ENCODE peak calls at places on chromosomes 16 and 17, in ten cellular contexts. One of them, this sample, is unnamed.

GRCh38 chr17:43822566-43823190 is 10.3 kb downstream of the MPP3 start:
- DNase-seq in uterus: no peak
- DNase-seq in colonic mucosa: no peak
- DNase-seq in heart right ventricle: no peak
- DNase-seq in stomach: no peak
- DNase-seq in neural progenitor cell: no peak
- DNase-seq in cardiac muscle cell: no peak
- DNase-seq in CD4-positive, CD25-positive, alpha-beta regulatory T cell: no peak
- DNase-seq in thoracic aorta: no peak
- DNase-seq in tibial nerve: no peak
- DNase-seq in this sample: no peak

GRCh38 chr16:2426941-2427361 is 2.3 kb upstream of the CCNF start:
- DNase-seq in CD4-positive, CD25-positive, alpha-beta regulatory T cell: no peak
- DNase-seq in stomach: no peak
- DNase-seq in cardiac muscle cell: no peak
- DNase-seq in colonic mucosa: no peak
- DNase-seq in neural progenitor cell: no peak
- DNase-seq in heart right ventricle: no peak
- DNase-seq in thoracic aorta: no peak
- DNase-seq in tibial nerve: no peak
- DNase-seq in uterus: no peak
- DNase-seq in this sample: no peak

GRCh38 chr17:17681187-17681743 is at the start of gene RAI1:
- DNase-seq in CD4-positive, CD25-positive, alpha-beta regulatory T cell: peak; percentile 72
- DNase-seq in stomach: peak; percentile 81
- DNase-seq in uterus: peak; percentile 75
- DNase-seq in neural progenitor cell: peak; percentile 90
- DNase-seq in thoracic aorta: no peak
- DNase-seq in tibial nerve: peak; percentile 44
- DNase-seq in colonic mucosa: peak; percentile 72
- DNase-seq in cardiac muscle cell: peak; percentile 91
- DNase-seq in heart right ventricle: peak; percentile 81
- DNase-seq in this sample: peak; percentile 75

GRCh38 chr17:82772026-82772425 is 20.2 kb downstream of the TBCD start:
- DNase-seq in cardiac muscle cell: no peak
- DNase-seq in neural progenitor cell: no peak
- DNase-seq in thoracic aorta: no peak
- DNase-seq in heart right ventricle: no peak
- DNase-seq in tibial nerve: no peak
- DNase-seq in CD4-positive, CD25-positive, alpha-beta regulatory T cell: peak; percentile 60
- DNase-seq in stomach: peak; percentile 77
- DNase-seq in colonic mucosa: peak; percentile 71
- DNase-seq in uterus: no peak
- DNase-seq in this sample: peak; percentile 62

GRCh38 chr16:70481929-70482536 is 27.6 kb downstream of the FCSK start:
- DNase-seq in stomach: no peak
- DNase-seq in CD4-positive, CD25-positive, alpha-beta regulatory T cell: no peak
- DNase-seq in tibial nerve: no peak
- DNase-seq in heart right ventricle: no peak
- DNase-seq in thoracic aorta: no peak
- DNase-seq in neural progenitor cell: no peak
- DNase-seq in colonic mucosa: no peak
- DNase-seq in cardiac muscle cell: no peak
- DNase-seq in uterus: no peak
- DNase-seq in this sample: no peak

GRCh38 chr16:58393138-58393504 is 850 bp downstream of the GINS3 start:
- DNase-seq in neural progenitor cell: peak; percentile 23
- DNase-seq in uterus: no peak
- DNase-seq in heart right ventricle: no peak
- DNase-seq in tibial nerve: no peak
- DNase-seq in colonic mucosa: no peak
- DNase-seq in thoracic aorta: no peak
- DNase-seq in CD4-positive, CD25-positive, alpha-beta regulatory T cell: no peak
- DNase-seq in stomach: no peak
- DNase-seq in cardiac muscle cell: no peak
- DNase-seq in this sample: no peak

GRCh38 chr16:89312598-89313299 is 95.2 kb downstream of the ZNF778 start:
- DNase-seq in cardiac muscle cell: no peak
- DNase-seq in colonic mucosa: no peak
- DNase-seq in heart right ventricle: no peak
- DNase-seq in stomach: no peak
- DNase-seq in thoracic aorta: no peak
- DNase-seq in CD4-positive, CD25-positive, alpha-beta regulatory T cell: no peak
- DNase-seq in tibial nerve: no peak
- DNase-seq in neural progenitor cell: no peak
- DNase-seq in uterus: no peak
- DNase-seq in this sample: no peak

GRCh38 chr16:89913408-89914387 is 5.0 kb upstream of the MC1R start:
- DNase-seq in stomach: no peak
- DNase-seq in heart right ventricle: no peak
- DNase-seq in thoracic aorta: no peak
- DNase-seq in CD4-positive, CD25-positive, alpha-beta regulatory T cell: no peak
- DNase-seq in neural progenitor cell: no peak
- DNase-seq in uterus: no peak
- DNase-seq in tibial nerve: no peak
- DNase-seq in cardiac muscle cell: no peak
- DNase-seq in colonic mucosa: no peak
- DNase-seq in this sample: no peak

GRCh38 chr16:85759631-85760419 is 8.9 kb upstream of the C16orf74 start:
- DNase-seq in neural progenitor cell: no peak
- DNase-seq in tibial nerve: no peak
- DNase-seq in CD4-positive, CD25-positive, alpha-beta regulatory T cell: peak; percentile 31
- DNase-seq in cardiac muscle cell: no peak
- DNase-seq in colonic mucosa: no peak
- DNase-seq in stomach: peak; percentile 67
- DNase-seq in uterus: no peak
- DNase-seq in heart right ventricle: no peak
- DNase-seq in thoracic aorta: no peak
- DNase-seq in this sample: peak; percentile 64

GRCh38 chr16:85755929-85756768 is 5.3 kb upstream of the C16orf74 start:
- DNase-seq in CD4-positive, CD25-positive, alpha-beta regulatory T cell: no peak
- DNase-seq in uterus: no peak
- DNase-seq in thoracic aorta: no peak
- DNase-seq in tibial nerve: no peak
- DNase-seq in cardiac muscle cell: no peak
- DNase-seq in heart right ventricle: no peak
- DNase-seq in colonic mucosa: no peak
- DNase-seq in stomach: no peak
- DNase-seq in neural progenitor cell: no peak
- DNase-seq in this sample: no peak

GRCh38 chr16:85761866-85762265 is 11.0 kb upstream of the C16orf74 start:
- DNase-seq in uterus: no peak
- DNase-seq in colonic mucosa: no peak
- DNase-seq in stomach: no peak
- DNase-seq in CD4-positive, CD25-positive, alpha-beta regulatory T cell: no peak
- DNase-seq in tibial nerve: no peak
- DNase-seq in cardiac muscle cell: no peak
- DNase-seq in thoracic aorta: no peak
- DNase-seq in heart right ventricle: no peak
- DNase-seq in neural progenitor cell: no peak
- DNase-seq in this sample: no peak

GRCh38 chr16:85757341-85757822 is 6.5 kb upstream of the C16orf74 start:
- DNase-seq in CD4-positive, CD25-positive, alpha-beta regulatory T cell: no peak
- DNase-seq in heart right ventricle: no peak
- DNase-seq in thoracic aorta: no peak
- DNase-seq in uterus: no peak
- DNase-seq in neural progenitor cell: no peak
- DNase-seq in stomach: no peak
- DNase-seq in tibial nerve: no peak
- DNase-seq in colonic mucosa: no peak
- DNase-seq in cardiac muscle cell: no peak
- DNase-seq in this sample: no peak

DNA sequence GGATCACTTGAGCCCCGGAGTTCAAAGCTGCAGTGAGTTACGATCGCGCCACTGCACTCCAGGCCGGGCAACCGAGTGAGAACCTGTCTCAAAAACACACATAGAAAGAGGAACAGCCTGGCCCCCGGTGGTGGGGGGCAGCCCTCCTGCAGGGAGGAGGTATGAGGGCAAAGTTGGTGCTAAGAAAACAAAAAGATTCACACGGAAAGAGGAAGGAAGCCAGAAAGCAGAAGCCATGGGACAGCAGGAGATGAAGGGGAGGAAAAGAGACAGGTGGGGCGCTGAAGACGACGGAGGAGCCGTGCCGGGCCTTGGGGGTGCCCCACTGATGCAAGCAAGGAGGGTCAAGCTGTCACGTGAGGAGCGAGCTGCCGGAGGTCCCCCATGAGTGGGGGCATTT is 8.2 kb upstream of the C16orf74 start:
- DNase-seq in neural progenitor cell: no peak
- DNase-seq in stomach: no peak
- DNase-seq in tibial nerve: no peak
- DNase-seq in cardiac muscle cell: no peak
- DNase-seq in colonic mucosa: no peak
- DNase-seq in CD4-positive, CD25-positive, alpha-beta regulatory T cell: no peak
- DNase-seq in heart right ventricle: no peak
- DNase-seq in uterus: no peak
- DNase-seq in thoracic aorta: no peak
- DNase-seq in this sample: no peak
- H3K9me3 ChIP-seq in neural progenitor cell: no peaks in the 10 kb centered on the region
- H3K9me3 ChIP-seq in stomach: no peaks in the 10 kb centered on the region
- H3K9me3 ChIP-seq in tibial nerve: no peaks in the 10 kb centered on the region
- H3K9me3 ChIP-seq in cardiac muscle cell: no peaks in the 10 kb centered on the region
- H3K9me3 ChIP-seq in colonic mucosa: no peaks in the 10 kb centered on the region
- H3K9me3 ChIP-seq in CD4-positive, CD25-positive, alpha-beta regulatory T cell: no peaks in the 10 kb centered on the region
- H3K9me3 ChIP-seq in heart right ventricle: no peaks in the 10 kb centered on the region
- H3K9me3 ChIP-seq in uterus: no peaks in the 10 kb centered on the region
- H3K9me3 ChIP-seq in thoracic aorta: no peaks in the 10 kb centered on the region
- H3K9me3 ChIP-seq in this sample: no peaks in the 10 kb centered on the region

GRCh38 chr16:85027968-85028637 is 508 bp downstream of the KIAA0513 start:
- DNase-seq in heart right ventricle: no peak
- DNase-seq in CD4-positive, CD25-positive, alpha-beta regulatory T cell: peak; percentile 16
- DNase-seq in stomach: no peak
- DNase-seq in cardiac muscle cell: no peak
- DNase-seq in tibial nerve: no peak
- DNase-seq in uterus: peak; percentile 42
- DNase-seq in neural progenitor cell: peak; percentile 73
- DNase-seq in colonic mucosa: peak; percentile 49
- DNase-seq in thoracic aorta: no peak
- DNase-seq in this sample: peak; percentile 76

GRCh38 chr16:85029981-85030381 is 2.4 kb downstream of the KIAA0513 start:
- DNase-seq in stomach: no peak
- DNase-seq in uterus: peak; percentile 52
- DNase-seq in thoracic aorta: no peak
- DNase-seq in neural progenitor cell: no peak
- DNase-seq in cardiac muscle cell: no peak
- DNase-seq in tibial nerve: no peak
- DNase-seq in CD4-positive, CD25-positive, alpha-beta regulatory T cell: no peak
- DNase-seq in heart right ventricle: no peak
- DNase-seq in colonic mucosa: no peak
- DNase-seq in this sample: no peak

GRCh38 chr16:85029413-85029794 is 1.8 kb downstream of the KIAA0513 start:
- DNase-seq in heart right ventricle: no peak
- DNase-seq in tibial nerve: no peak
- DNase-seq in CD4-positive, CD25-positive, alpha-beta regulatory T cell: peak; percentile 80
- DNase-seq in thoracic aorta: no peak
- DNase-seq in uterus: peak; percentile 73
- DNase-seq in colonic mucosa: no peak
- DNase-seq in stomach: no peak
- DNase-seq in neural progenitor cell: no peak
- DNase-seq in cardiac muscle cell: no peak
- DNase-seq in this sample: peak; percentile 41

GRCh38 chr16:85027349-85027967 is at the start of gene KIAA0513:
- DNase-seq in tibial nerve: peak; percentile 89
- DNase-seq in colonic mucosa: peak; percentile 95
- DNase-seq in stomach: peak; percentile 97
- DNase-seq in cardiac muscle cell: peak; percentile 98
- DNase-seq in thoracic aorta: peak; percentile 55
- DNase-seq in neural progenitor cell: peak; percentile 98
- DNase-seq in CD4-positive, CD25-positive, alpha-beta regulatory T cell: peak; percentile 93
- DNase-seq in uterus: peak; percentile 91
- DNase-seq in heart right ventricle: peak; percentile 96
- DNase-seq in this sample: peak; percentile 96

DNA sequence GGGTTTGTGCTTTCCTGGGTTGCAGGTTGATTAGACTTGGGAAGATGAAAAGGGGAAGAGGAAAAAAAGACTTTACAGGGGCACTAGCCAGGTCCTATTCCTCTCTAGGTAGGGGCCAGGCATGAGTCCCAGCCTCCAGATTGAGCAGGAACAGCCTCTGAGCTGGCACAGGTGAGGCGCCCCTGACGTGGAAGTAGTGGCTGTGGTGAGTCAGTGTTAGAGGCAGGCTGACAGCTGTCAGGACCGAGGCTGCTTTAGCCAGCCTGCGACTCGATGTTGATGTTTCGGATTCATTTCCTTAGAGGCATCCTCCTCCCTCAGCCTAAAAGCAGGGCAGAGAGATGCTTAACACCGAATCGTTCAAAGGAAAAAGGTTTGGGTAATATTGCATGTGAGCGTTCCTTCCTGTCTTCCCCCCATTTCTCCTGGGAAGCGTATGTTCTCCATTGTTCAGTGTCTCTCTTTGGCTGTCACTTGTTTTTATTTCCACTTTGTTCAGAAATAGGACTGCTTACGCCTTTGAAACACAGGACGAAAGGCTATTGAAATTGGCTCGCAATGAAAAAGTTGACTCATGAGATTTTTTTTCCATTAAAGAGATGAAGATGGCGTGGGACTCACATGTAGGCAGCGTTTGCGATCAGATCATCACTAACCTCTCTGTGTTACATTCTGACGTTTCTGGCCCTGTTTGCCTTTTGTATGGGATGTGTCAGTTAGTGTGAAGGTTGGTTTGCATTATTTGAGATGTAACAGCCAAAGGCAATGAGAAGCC is 1.2 kb downstream of the KIAA0513 start:
- DNase-seq in cardiac muscle cell: no peak
- DNase-seq in thoracic aorta: no peak
- DNase-seq in CD4-positive, CD25-positive, alpha-beta regulatory T cell: peak; percentile 83
- DNase-seq in tibial nerve: no peak
- DNase-seq in neural progenitor cell: no peak
- DNase-seq in colonic mucosa: peak; percentile 76
- DNase-seq in stomach: peak; percentile 84
- DNase-seq in uterus: peak; percentile 63
- DNase-seq in heart right ventricle: no peak
- DNase-seq in this sample: peak; percentile 75
- H3K4me3 ChIP-seq in cardiac muscle cell: no peak overlapping the region
- H3K4me3 ChIP-seq in thoracic aorta: peak overlapping the region; percentile 95
- H3K4me3 ChIP-seq in CD4-positive, CD25-positive, alpha-beta regulatory T cell: peak overlapping the region; percentile 81
- H3K4me3 ChIP-seq in tibial nerve: peak overlapping the region; percentile 84
- H3K4me3 ChIP-seq in neural progenitor cell: peak overlapping the region; percentile 80
- H3K4me3 ChIP-seq in colonic mucosa: peak overlapping the region; percentile 73
- H3K4me3 ChIP-seq in stomach: peak overlapping the region; percentile 99
- H3K4me3 ChIP-seq in uterus: peak overlapping the region; percentile 85
- H3K4me3 ChIP-seq in heart right ventricle: peak overlapping the region; percentile 86
- H3K4me3 ChIP-seq in this sample: no peak overlapping the region

GRCh38 chr17:70324031-70324430 is 154.7 kb downstream of the KCNJ2 start:
- DNase-seq in tibial nerve: no peak
- DNase-seq in colonic mucosa: no peak
- DNase-seq in heart right ventricle: no peak
- DNase-seq in CD4-positive, CD25-positive, alpha-beta regulatory T cell: no peak
- DNase-seq in stomach: no peak
- DNase-seq in thoracic aorta: no peak
- DNase-seq in neural progenitor cell: no peak
- DNase-seq in uterus: no peak
- DNase-seq in cardiac muscle cell: no peak
- DNase-seq in this sample: no peak

GRCh38 chr17:70321388-70321787 is 152.1 kb downstream of the KCNJ2 start:
- DNase-seq in tibial nerve: no peak
- DNase-seq in stomach: no peak
- DNase-seq in neural progenitor cell: no peak
- DNase-seq in cardiac muscle cell: no peak
- DNase-seq in heart right ventricle: no peak
- DNase-seq in colonic mucosa: no peak
- DNase-seq in uterus: no peak
- DNase-seq in thoracic aorta: no peak
- DNase-seq in CD4-positive, CD25-positive, alpha-beta regulatory T cell: no peak
- DNase-seq in this sample: no peak

GRCh38 chr17:70319516-70319915 is 150.2 kb downstream of the KCNJ2 start:
- DNase-seq in uterus: no peak
- DNase-seq in neural progenitor cell: no peak
- DNase-seq in stomach: no peak
- DNase-seq in colonic mucosa: no peak
- DNase-seq in CD4-positive, CD25-positive, alpha-beta regulatory T cell: no peak
- DNase-seq in cardiac muscle cell: no peak
- DNase-seq in tibial nerve: no peak
- DNase-seq in thoracic aorta: no peak
- DNase-seq in heart right ventricle: no peak
- DNase-seq in this sample: no peak

GRCh38 chr17:70320642-70321345 is 151.5 kb downstream of the KCNJ2 start:
- DNase-seq in thoracic aorta: no peak
- DNase-seq in colonic mucosa: no peak
- DNase-seq in neural progenitor cell: no peak
- DNase-seq in uterus: no peak
- DNase-seq in cardiac muscle cell: peak; percentile 14
- DNase-seq in tibial nerve: no peak
- DNase-seq in heart right ventricle: no peak
- DNase-seq in stomach: no peak
- DNase-seq in CD4-positive, CD25-positive, alpha-beta regulatory T cell: no peak
- DNase-seq in this sample: no peak

GRCh38 chr17:70323269-70323668 is 153.9 kb downstream of the KCNJ2 start:
- DNase-seq in neural progenitor cell: no peak
- DNase-seq in thoracic aorta: no peak
- DNase-seq in stomach: no peak
- DNase-seq in heart right ventricle: no peak
- DNase-seq in colonic mucosa: no peak
- DNase-seq in cardiac muscle cell: no peak
- DNase-seq in uterus: no peak
- DNase-seq in CD4-positive, CD25-positive, alpha-beta regulatory T cell: no peak
- DNase-seq in tibial nerve: no peak
- DNase-seq in this sample: no peak
- H3K9me3 ChIP-seq in neural progenitor cell: no peaks in the 10 kb centered on the region
- H3K9me3 ChIP-seq in thoracic aorta: no peaks in the 10 kb centered on the region
- H3K9me3 ChIP-seq in stomach: no peaks in the 10 kb centered on the region
- H3K9me3 ChIP-seq in heart right ventricle: no peaks in the 10 kb centered on the region
- H3K9me3 ChIP-seq in colonic mucosa: no peaks in the 10 kb centered on the region
- H3K9me3 ChIP-seq in cardiac muscle cell: no peaks in the 10 kb centered on the region
- H3K9me3 ChIP-seq in uterus: no peaks in the 10 kb centered on the region
- H3K9me3 ChIP-seq in CD4-positive, CD25-positive, alpha-beta regulatory T cell: no peaks in the 10 kb centered on the region
- H3K9me3 ChIP-seq in tibial nerve: no peaks in the 10 kb centered on the region
- H3K9me3 ChIP-seq in this sample: no peaks in the 10 kb centered on the region

DNA sequence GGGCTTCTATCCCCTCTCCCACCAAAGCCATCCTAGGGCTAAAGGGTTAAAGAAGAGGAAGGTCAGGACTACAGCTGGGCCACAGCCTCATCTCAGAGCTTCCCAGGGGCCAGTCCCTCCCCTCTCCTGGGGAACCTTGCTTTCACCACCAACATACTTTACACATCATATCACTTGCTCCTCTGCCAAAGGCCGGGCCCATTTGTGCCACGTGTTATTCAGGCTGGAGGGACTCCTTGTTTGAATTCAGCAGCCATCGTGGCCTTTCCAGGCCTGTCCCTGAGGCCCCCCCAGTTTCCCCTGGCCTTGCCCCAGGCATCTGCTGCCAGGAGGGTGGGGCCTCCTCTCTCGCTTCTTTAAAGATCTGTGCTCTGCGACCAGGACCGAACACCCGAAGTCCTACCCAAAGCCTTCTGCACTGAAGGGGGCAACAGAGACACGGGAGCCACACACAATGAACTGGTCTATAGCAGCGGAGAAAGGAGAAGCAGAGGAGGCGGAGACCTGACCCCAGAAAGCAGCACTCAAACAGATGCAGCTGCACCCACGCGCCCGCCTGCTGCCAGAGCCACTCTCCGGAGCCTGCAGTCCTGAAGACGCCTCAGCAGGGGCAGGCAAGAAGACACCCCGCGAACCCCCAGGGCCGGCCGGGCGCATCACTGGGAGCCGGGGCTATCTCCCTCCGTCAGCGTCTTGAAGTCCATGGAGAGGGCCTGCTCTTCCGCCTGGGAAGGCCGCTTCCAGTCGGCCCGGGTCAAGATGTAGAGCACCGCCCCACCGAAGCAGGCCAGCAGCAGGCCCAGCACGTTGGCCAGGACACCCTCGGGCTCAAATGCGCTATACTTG is 12.1 kb downstream of the CYB561 start:
- DNase-seq in CD4-positive, CD25-positive, alpha-beta regulatory T cell: no peak
- DNase-seq in colonic mucosa: peak; percentile 57
- DNase-seq in uterus: peak; percentile 88
- DNase-seq in thoracic aorta: peak; percentile 70
- DNase-seq in stomach: peak; percentile 87
- DNase-seq in tibial nerve: peak; percentile 92
- DNase-seq in heart right ventricle: peak; percentile 80
- DNase-seq in cardiac muscle cell: no peak
- DNase-seq in neural progenitor cell: no peak
- DNase-seq in this sample: peak; percentile 47
- H3K4me3 ChIP-seq in CD4-positive, CD25-positive, alpha-beta regulatory T cell: no peak overlapping the region
- H3K4me3 ChIP-seq in colonic mucosa: no peak overlapping the region
- H3K4me3 ChIP-seq in uterus: no peak overlapping the region
- H3K4me3 ChIP-seq in thoracic aorta: peak overlapping the region; percentile 7
- H3K4me3 ChIP-seq in stomach: no peak overlapping the region
- H3K4me3 ChIP-seq in tibial nerve: peak overlapping the region; percentile 16
- H3K4me3 ChIP-seq in heart right ventricle: no peak overlapping the region
- H3K4me3 ChIP-seq in cardiac muscle cell: no peak overlapping the region
- H3K4me3 ChIP-seq in neural progenitor cell: no peak overlapping the region
- H3K4me3 ChIP-seq in this sample: no peak overlapping the region

This sample was measured in mucosa of descending colon.